ENCODE peak calls at places on chromosome 18, in nine cellular contexts. K, A, G, Q, Y, U, V, F and O are unnamed samples.

GRCh38 chr18:46756559-46757201 is at the start of gene ST8SIA5:
- DNase-seq in K (peak; percentile 2), A (peak; percentile 31), G (no peak), Q (peak; percentile 88), Y (peak; percentile 20), U (no peak), V (peak; percentile 42), F (no peak), O (peak; percentile 55)

GRCh38 chr18:10085405-10085804 is 171.6 kb downstream of the VAPA start:
- DNase-seq in K (no peak), A (no peak), G (no peak), Q (no peak), Y (no peak), U (no peak), V (no peak), F (peak; percentile 68), O (peak; percentile 34)

GRCh38 chr18:49563130-49563540 is 1.3 kb downstream of the LIPG start:
- DNase-seq in K (no peak), A (no peak), G (no peak), Q (no peak), Y (no peak), U (no peak), V (no peak), F (no peak), O (peak; percentile 89)

GRCh38 chr18:44178476-44178875 is 502.2 kb upstream of the SETBP1 start:
- DNase-seq in K (no peak), A (no peak), G (no peak), Q (no peak), Y (no peak), U (no peak), V (no peak), F (no peak), O (peak; percentile 4)

GRCh38 chr18:12278765-12279682 is 24.9 kb downstream of the CIDEA start:
- DNase-seq in K (no peak), A (peak; percentile 92), G (no peak), Q (peak; percentile 82), Y (no peak), U (peak; percentile 89), V (peak; percentile 47), F (peak; percentile 93), O (peak; percentile 92)

GRCh38 chr18:22900558-22901183 is 32.5 kb upstream of the RBBP8 start:
- DNase-seq in K (no peak), A (peak; percentile 25), G (no peak), Q (no peak), Y (no peak), U (no peak), V (no peak), F (peak; percentile 30), O (no peak)

GRCh38 chr18:34131008-34131407 is 93.7 kb downstream of the NOL4 start:
- DNase-seq in K (no peak), A (no peak), G (no peak), Q (no peak), Y (no peak), U (no peak), V (no peak), F (no peak), O (no peak)

GRCh38 chr18:76803814-76804213 is 18.5 kb upstream of the ZNF236 start:
- DNase-seq in K (peak; percentile 76), A (peak; percentile 63), G (peak; percentile 57), Q (peak; percentile 90), Y (peak; percentile 69), U (no peak), V (peak; percentile 24), F (no peak), O (peak; percentile 65)

GRCh38 chr18:70288851-70289328 is at the start of gene SOCS6:
- DNase-seq in K (peak; percentile 25), A (peak; percentile 59), G (peak; percentile 25), Q (peak; percentile 76), Y (peak; percentile 64), U (peak; percentile 31), V (peak; percentile 60), F (peak; percentile 31), O (peak; percentile 71)

GRCh38 chr18:76463872-76464271 is 31.2 kb downstream of the ZNF516 start:
- DNase-seq in K (no peak), A (no peak), G (no peak), Q (no peak), Y (no peak), U (no peak), V (no peak), F (no peak), O (no peak)

GRCh38 chr18:61972389-61973264 is 79.8 kb upstream of the RNF152 start:
- DNase-seq in K (no peak), A (no peak), G (no peak), Q (no peak), Y (no peak), U (no peak), V (no peak), F (no peak), O (peak; percentile 60)

GRCh38 chr18:9743200-9744016 is 35.3 kb downstream of the RAB31 start:
- DNase-seq in K (no peak), A (no peak), G (peak; percentile 30), Q (peak; percentile 32), Y (no peak), U (peak; percentile 60), V (no peak), F (peak; percentile 75), O (peak; percentile 99)

GRCh38 chr18:34730774-34731173 is 20.7 kb downstream of the DTNA start:
- DNase-seq in K (no peak), A (no peak), G (no peak), Q (no peak), Y (no peak), U (no peak), V (no peak), F (no peak), O (no peak)

GRCh38 chr18:42956287-42956686 is 159.2 kb downstream of the RIT2 start:
- DNase-seq in K (no peak), A (no peak), G (no peak), Q (no peak), Y (no peak), U (no peak), V (no peak), F (no peak), O (no peak)

GRCh38 chr18:79490593-79491551 is 95.1 kb downstream of the NFATC1 start:
- DNase-seq in K (no peak), A (no peak), G (no peak), Q (no peak), Y (no peak), U (no peak), V (no peak), F (no peak), O (no peak)

GRCh38 chr18:6004119-6004518 is 108.8 kb upstream of the TMEM200C start:
- DNase-seq in K (no peak), A (no peak), G (no peak), Q (no peak), Y (peak; percentile 91), U (no peak), V (no peak), F (no peak), O (no peak)

GRCh38 chr18:67517224-67517765 is 775 bp upstream of the DSEL start:
- DNase-seq in K (no peak), A (peak; percentile 14), G (no peak), Q (peak; percentile 19), Y (no peak), U (no peak), V (no peak), F (no peak), O (peak; percentile 30)

GRCh38 chr18:28161608-28162599 is 15.0 kb downstream of the CDH2 start:
- DNase-seq in K (no peak), A (no peak), G (no peak), Q (no peak), Y (no peak), U (no peak), V (no peak), F (no peak), O (peak; percentile 77)

GRCh38 chr18:41744664-41745063 is 210.4 kb upstream of the PIK3C3 start:
- DNase-seq in K (no peak), A (no peak), G (no peak), Q (peak; percentile 24), Y (no peak), U (no peak), V (no peak), F (no peak), O (no peak)

GRCh38 chr18:58252166-58252565 is 208.1 kb downstream of the NEDD4L start:
- DNase-seq in K (no peak), A (no peak), G (no peak), Q (no peak), Y (no peak), U (no peak), V (no peak), F (no peak), O (no peak)

GRCh38 chr18:76580288-76580962 is 85.4 kb upstream of the ZNF516 start:
- DNase-seq in K (no peak), A (no peak), G (no peak), Q (no peak), Y (no peak), U (no peak), V (no peak), F (no peak), O (no peak)